ENCODE peak calls at places on chromosomes 13 and 19, in ten cellular contexts. One of them, this sample, is unnamed.
A peak's percentile ranks its signal among the peaks of the same experiment; 100 is the strongest.

GRCh38 chr13:98142427-98143156 is at the start of gene FARP1:
- DNase-seq in upper lobe of right lung: peak; percentile 92
- DNase-seq in kidney tubule cell: peak; percentile 90
- DNase-seq in NCI-H460: peak; percentile 33
- DNase-seq in H7: peak; percentile 95
- DNase-seq in neuronal stem cell: peak; percentile 83
- DNase-seq in brain microvascular endothelial cell: no peak
- DNase-seq in body of pancreas: peak; percentile 87
- DNase-seq in ELF-1: peak; percentile 65
- DNase-seq in smooth muscle cell of the brain vasculature: no peak
- DNase-seq in this sample: peak; percentile 60

GRCh38 chr19:19062454-19063182 is 1.2 kb upstream of the SLC25A42 start:
- DNase-seq in upper lobe of right lung: no peak
- DNase-seq in kidney tubule cell: peak; percentile 77
- DNase-seq in NCI-H460: no peak
- DNase-seq in H7: peak; percentile 52
- DNase-seq in neuronal stem cell: no peak
- DNase-seq in brain microvascular endothelial cell: peak; percentile 11
- DNase-seq in body of pancreas: no peak
- DNase-seq in ELF-1: no peak
- DNase-seq in smooth muscle cell of the brain vasculature: no peak
- DNase-seq in this sample: no peak

GRCh38 chr19:47610902-47611301 is 2.0 kb downstream of the BICRA start:
- DNase-seq in upper lobe of right lung: no peak
- DNase-seq in kidney tubule cell: peak; percentile 26
- DNase-seq in NCI-H460: no peak
- DNase-seq in H7: no peak
- DNase-seq in neuronal stem cell: no peak
- DNase-seq in brain microvascular endothelial cell: no peak
- DNase-seq in body of pancreas: peak; percentile 23
- DNase-seq in ELF-1: no peak
- DNase-seq in smooth muscle cell of the brain vasculature: no peak
- DNase-seq in this sample: no peak

GRCh38 chr13:101424381-101425155 is 8.3 kb upstream of the NALCN start:
- DNase-seq in upper lobe of right lung: no peak
- DNase-seq in kidney tubule cell: no peak
- DNase-seq in NCI-H460: no peak
- DNase-seq in H7: no peak
- DNase-seq in neuronal stem cell: no peak
- DNase-seq in brain microvascular endothelial cell: no peak
- DNase-seq in body of pancreas: no peak
- DNase-seq in ELF-1: no peak
- DNase-seq in smooth muscle cell of the brain vasculature: no peak
- DNase-seq in this sample: no peak

GRCh38 chr13:109773276-109773675 is 13.1 kb downstream of the IRS2 start:
- DNase-seq in upper lobe of right lung: no peak
- DNase-seq in kidney tubule cell: peak; percentile 52
- DNase-seq in NCI-H460: no peak
- DNase-seq in H7: no peak
- DNase-seq in neuronal stem cell: no peak
- DNase-seq in brain microvascular endothelial cell: no peak
- DNase-seq in body of pancreas: no peak
- DNase-seq in ELF-1: no peak
- DNase-seq in smooth muscle cell of the brain vasculature: no peak
- DNase-seq in this sample: no peak

GRCh38 chr13:34513526-34513925 is 428.5 kb upstream of the NBEA start:
- DNase-seq in upper lobe of right lung: no peak
- DNase-seq in kidney tubule cell: no peak
- DNase-seq in NCI-H460: no peak
- DNase-seq in H7: no peak
- DNase-seq in neuronal stem cell: no peak
- DNase-seq in brain microvascular endothelial cell: no peak
- DNase-seq in body of pancreas: no peak
- DNase-seq in ELF-1: no peak
- DNase-seq in smooth muscle cell of the brain vasculature: no peak
- DNase-seq in this sample: no peak

GRCh38 chr19:18063463-18063862 is 23.3 kb downstream of the IL12RB1 start:
- DNase-seq in upper lobe of right lung: no peak
- DNase-seq in kidney tubule cell: no peak
- DNase-seq in NCI-H460: peak; percentile 50
- DNase-seq in H7: peak; percentile 66
- DNase-seq in neuronal stem cell: no peak
- DNase-seq in brain microvascular endothelial cell: no peak
- DNase-seq in body of pancreas: no peak
- DNase-seq in ELF-1: peak; percentile 88
- DNase-seq in smooth muscle cell of the brain vasculature: no peak
- DNase-seq in this sample: no peak

GRCh38 chr19:31307270-31307669 is 42.0 kb downstream of the TSHZ3 start:
- DNase-seq in upper lobe of right lung: peak; percentile 25
- DNase-seq in kidney tubule cell: no peak
- DNase-seq in NCI-H460: no peak
- DNase-seq in H7: no peak
- DNase-seq in neuronal stem cell: no peak
- DNase-seq in brain microvascular endothelial cell: no peak
- DNase-seq in body of pancreas: no peak
- DNase-seq in ELF-1: no peak
- DNase-seq in smooth muscle cell of the brain vasculature: no peak
- DNase-seq in this sample: no peak

GRCh38 chr13:87877477-87877876 is 206.3 kb downstream of the SLITRK5 start:
- DNase-seq in upper lobe of right lung: no peak
- DNase-seq in kidney tubule cell: no peak
- DNase-seq in NCI-H460: no peak
- DNase-seq in H7: no peak
- DNase-seq in neuronal stem cell: no peak
- DNase-seq in brain microvascular endothelial cell: no peak
- DNase-seq in body of pancreas: no peak
- DNase-seq in ELF-1: no peak
- DNase-seq in smooth muscle cell of the brain vasculature: no peak
- DNase-seq in this sample: no peak

GRCh38 chr13:113129921-113130750 is 7.5 kb downstream of the F10 start:
- DNase-seq in upper lobe of right lung: peak; percentile 65
- DNase-seq in kidney tubule cell: no peak
- DNase-seq in NCI-H460: no peak
- DNase-seq in H7: no peak
- DNase-seq in neuronal stem cell: no peak
- DNase-seq in brain microvascular endothelial cell: no peak
- DNase-seq in body of pancreas: no peak
- DNase-seq in ELF-1: peak; percentile 81
- DNase-seq in smooth muscle cell of the brain vasculature: no peak
- DNase-seq in this sample: no peak

GRCh38 chr19:35592226-35592625 is 6.3 kb downstream of the PMIS2 start:
- DNase-seq in upper lobe of right lung: no peak
- DNase-seq in kidney tubule cell: peak; percentile 54
- DNase-seq in NCI-H460: peak; percentile 12
- DNase-seq in H7: peak; percentile 81
- DNase-seq in neuronal stem cell: peak; percentile 17
- DNase-seq in brain microvascular endothelial cell: no peak
- DNase-seq in body of pancreas: peak; percentile 70
- DNase-seq in ELF-1: peak; percentile 50
- DNase-seq in smooth muscle cell of the brain vasculature: no peak
- DNase-seq in this sample: peak; percentile 47

GRCh38 chr19:56110515-56111448 is 10.3 kb downstream of the ZNF787 start:
- DNase-seq in upper lobe of right lung: no peak
- DNase-seq in kidney tubule cell: peak; percentile 84
- DNase-seq in NCI-H460: no peak
- DNase-seq in H7: peak; percentile 75
- DNase-seq in neuronal stem cell: no peak
- DNase-seq in brain microvascular endothelial cell: peak; percentile 7
- DNase-seq in body of pancreas: peak; percentile 59
- DNase-seq in ELF-1: peak; percentile 69
- DNase-seq in smooth muscle cell of the brain vasculature: no peak
- DNase-seq in this sample: no peak

GRCh38 chr19:15812059-15812722 is 3.3 kb downstream of the OR10H1 start:
- DNase-seq in upper lobe of right lung: no peak
- DNase-seq in kidney tubule cell: peak; percentile 62
- DNase-seq in NCI-H460: no peak
- DNase-seq in H7: no peak
- DNase-seq in neuronal stem cell: no peak
- DNase-seq in brain microvascular endothelial cell: no peak
- DNase-seq in body of pancreas: no peak
- DNase-seq in ELF-1: no peak
- DNase-seq in smooth muscle cell of the brain vasculature: no peak
- DNase-seq in this sample: no peak

GRCh38 chr13:113555141-113555540 is 29.4 kb upstream of the TFDP1 start:
- DNase-seq in upper lobe of right lung: peak; percentile 22
- DNase-seq in kidney tubule cell: no peak
- DNase-seq in NCI-H460: no peak
- DNase-seq in H7: peak; percentile 10
- DNase-seq in neuronal stem cell: no peak
- DNase-seq in brain microvascular endothelial cell: no peak
- DNase-seq in body of pancreas: no peak
- DNase-seq in ELF-1: no peak
- DNase-seq in smooth muscle cell of the brain vasculature: no peak
- DNase-seq in this sample: no peak

GRCh38 chr13:101698400-101698799 is 245.9 kb downstream of the ITGBL1 start:
- DNase-seq in upper lobe of right lung: no peak
- DNase-seq in kidney tubule cell: no peak
- DNase-seq in NCI-H460: no peak
- DNase-seq in H7: no peak
- DNase-seq in neuronal stem cell: no peak
- DNase-seq in brain microvascular endothelial cell: no peak
- DNase-seq in body of pancreas: no peak
- DNase-seq in ELF-1: no peak
- DNase-seq in smooth muscle cell of the brain vasculature: no peak
- DNase-seq in this sample: no peak

GRCh38 chr19:49489601-49490167 is 2.3 kb downstream of the RPL13A start:
- DNase-seq in upper lobe of right lung: no peak
- DNase-seq in kidney tubule cell: no peak
- DNase-seq in NCI-H460: peak; percentile 54
- DNase-seq in H7: no peak
- DNase-seq in neuronal stem cell: no peak
- DNase-seq in brain microvascular endothelial cell: no peak
- DNase-seq in body of pancreas: no peak
- DNase-seq in ELF-1: peak; percentile 65
- DNase-seq in smooth muscle cell of the brain vasculature: no peak
- DNase-seq in this sample: no peak

GRCh38 chr19:47239610-47240296 is 8.8 kb upstream of the BBC3 start:
- DNase-seq in upper lobe of right lung: peak; percentile 75
- DNase-seq in kidney tubule cell: peak; percentile 55
- DNase-seq in NCI-H460: no peak
- DNase-seq in H7: peak; percentile 95
- DNase-seq in neuronal stem cell: no peak
- DNase-seq in brain microvascular endothelial cell: no peak
- DNase-seq in body of pancreas: no peak
- DNase-seq in ELF-1: no peak
- DNase-seq in smooth muscle cell of the brain vasculature: no peak
- DNase-seq in this sample: peak; percentile 87

GRCh38 chr19:44512326-44513298 is 12.3 kb upstream of the ZNF180 start:
- DNase-seq in upper lobe of right lung: no peak
- DNase-seq in kidney tubule cell: peak; percentile 58
- DNase-seq in NCI-H460: peak; percentile 13
- DNase-seq in H7: peak; percentile 76
- DNase-seq in neuronal stem cell: no peak
- DNase-seq in brain microvascular endothelial cell: peak; percentile 36
- DNase-seq in body of pancreas: no peak
- DNase-seq in ELF-1: peak; percentile 74
- DNase-seq in smooth muscle cell of the brain vasculature: no peak
- DNase-seq in this sample: no peak

GRCh38 chr19:15280915-15281683 is 48.9 kb upstream of the EPHX3 start:
- DNase-seq in upper lobe of right lung: peak; percentile 86
- DNase-seq in kidney tubule cell: peak; percentile 79
- DNase-seq in NCI-H460: peak; percentile 83
- DNase-seq in H7: no peak
- DNase-seq in neuronal stem cell: peak; percentile 81
- DNase-seq in brain microvascular endothelial cell: peak; percentile 69
- DNase-seq in body of pancreas: peak; percentile 69
- DNase-seq in ELF-1: peak; percentile 48
- DNase-seq in smooth muscle cell of the brain vasculature: no peak
- DNase-seq in this sample: no peak

GRCh38 chr13:31192306-31192705 is 7.5 kb upstream of the B3GLCT start:
- DNase-seq in upper lobe of right lung: no peak
- DNase-seq in kidney tubule cell: no peak
- DNase-seq in NCI-H460: no peak
- DNase-seq in H7: no peak
- DNase-seq in neuronal stem cell: no peak
- DNase-seq in brain microvascular endothelial cell: no peak
- DNase-seq in body of pancreas: no peak
- DNase-seq in ELF-1: no peak
- DNase-seq in smooth muscle cell of the brain vasculature: no peak
- DNase-seq in this sample: no peak

GRCh38 chr13:27918041-27918917 is 1.5 kb upstream of the PDX1 start:
- DNase-seq in upper lobe of right lung: no peak
- DNase-seq in kidney tubule cell: no peak
- DNase-seq in NCI-H460: no peak
- DNase-seq in H7: peak; percentile 54
- DNase-seq in neuronal stem cell: peak; percentile 46
- DNase-seq in brain microvascular endothelial cell: no peak
- DNase-seq in body of pancreas: peak; percentile 70
- DNase-seq in ELF-1: no peak
- DNase-seq in smooth muscle cell of the brain vasculature: no peak
- DNase-seq in this sample: no peak

GRCh38 chr19:51030631-51031030 is 4.2 kb downstream of the KLK12 start:
- DNase-seq in upper lobe of right lung: peak; percentile 7
- DNase-seq in kidney tubule cell: no peak
- DNase-seq in NCI-H460: no peak
- DNase-seq in H7: peak; percentile 63
- DNase-seq in neuronal stem cell: no peak
- DNase-seq in brain microvascular endothelial cell: no peak
- DNase-seq in body of pancreas: no peak
- DNase-seq in ELF-1: no peak
- DNase-seq in smooth muscle cell of the brain vasculature: no peak
- DNase-seq in this sample: no peak

GRCh38 chr19:294341-294818 is 3.2 kb upstream of the PLPP2 start:
- DNase-seq in upper lobe of right lung: peak; percentile 63
- DNase-seq in kidney tubule cell: peak; percentile 23
- DNase-seq in NCI-H460: no peak
- DNase-seq in H7: peak; percentile 78
- DNase-seq in neuronal stem cell: no peak
- DNase-seq in brain microvascular endothelial cell: no peak
- DNase-seq in body of pancreas: no peak
- DNase-seq in ELF-1: no peak
- DNase-seq in smooth muscle cell of the brain vasculature: no peak
- DNase-seq in this sample: no peak

GRCh38 chr19:52658595-52658994 is 20.4 kb upstream of the ZNF83 start:
- DNase-seq in upper lobe of right lung: no peak
- DNase-seq in kidney tubule cell: no peak
- DNase-seq in NCI-H460: no peak
- DNase-seq in H7: no peak
- DNase-seq in neuronal stem cell: no peak
- DNase-seq in brain microvascular endothelial cell: no peak
- DNase-seq in body of pancreas: no peak
- DNase-seq in ELF-1: peak; percentile 34
- DNase-seq in smooth muscle cell of the brain vasculature: no peak
- DNase-seq in this sample: no peak

GRCh38 chr13:32639502-32640105 is 53.4 kb downstream of the PDS5B start:
- DNase-seq in upper lobe of right lung: no peak
- DNase-seq in kidney tubule cell: peak; percentile 60
- DNase-seq in NCI-H460: peak; percentile 44
- DNase-seq in H7: peak; percentile 29
- DNase-seq in neuronal stem cell: peak; percentile 12
- DNase-seq in brain microvascular endothelial cell: peak; percentile 72
- DNase-seq in body of pancreas: peak; percentile 54
- DNase-seq in ELF-1: no peak
- DNase-seq in smooth muscle cell of the brain vasculature: peak; percentile 36
- DNase-seq in this sample: peak; percentile 67

GRCh38 chr13:33479066-33479465 is 193.5 kb upstream of the STARD13 start:
- DNase-seq in upper lobe of right lung: no peak
- DNase-seq in kidney tubule cell: no peak
- DNase-seq in NCI-H460: no peak
- DNase-seq in H7: no peak
- DNase-seq in neuronal stem cell: no peak
- DNase-seq in brain microvascular endothelial cell: no peak
- DNase-seq in body of pancreas: no peak
- DNase-seq in ELF-1: no peak
- DNase-seq in smooth muscle cell of the brain vasculature: no peak
- DNase-seq in this sample: no peak

GRCh38 chr19:18416778-18417249 is 2.4 kb upstream of the SSBP4 start:
- DNase-seq in upper lobe of right lung: peak; percentile 91
- DNase-seq in kidney tubule cell: peak; percentile 84
- DNase-seq in NCI-H460: peak; percentile 75
- DNase-seq in H7: peak; percentile 96
- DNase-seq in neuronal stem cell: peak; percentile 77
- DNase-seq in brain microvascular endothelial cell: peak; percentile 93
- DNase-seq in body of pancreas: peak; percentile 77
- DNase-seq in ELF-1: peak; percentile 89
- DNase-seq in smooth muscle cell of the brain vasculature: no peak
- DNase-seq in this sample: peak; percentile 71

GRCh38 chr13:94712812-94713555 is 639 bp upstream of the SOX21 start:
- DNase-seq in upper lobe of right lung: peak; percentile 68
- DNase-seq in kidney tubule cell: peak; percentile 38
- DNase-seq in NCI-H460: no peak
- DNase-seq in H7: peak; percentile 79
- DNase-seq in neuronal stem cell: no peak
- DNase-seq in brain microvascular endothelial cell: no peak
- DNase-seq in body of pancreas: no peak
- DNase-seq in ELF-1: peak; percentile 60
- DNase-seq in smooth muscle cell of the brain vasculature: peak; percentile 10
- DNase-seq in this sample: peak; percentile 47

This sample was measured in B cell.